ENCODE peak calls at places on chromosome 11, in four cellular contexts. A is AG10803, N is HFF-Myc, U is colonic mucosa. W is an unnamed sample.

GRCh38 chr11:1113405-1114201 is 38.9 kb downstream of the MUC2 start:
- DNase-seq in A (no peak), N (no peak), U (no peak), W (no peak)

GRCh38 chr11:133579165-133580031 is 47.1 kb upstream of the OPCML start:
- DNase-seq in A (no peak), N (no peak), U (no peak), W (no peak)

GRCh38 chr11:57310630-57311086 is 14.1 kb downstream of the TNKS1BP1 start:
- DNase-seq in A (peak; percentile 51), N (no peak), U (no peak), W (no peak)

GRCh38 chr11:79060081-79060480 is 380.7 kb downstream of the TENM4 start:
- DNase-seq in A (no peak), N (no peak), U (no peak), W (no peak)

GRCh38 chr11:33040862-33041453 is 1.6 kb downstream of the TCP11L1 start:
- DNase-seq in A (no peak), N (no peak), U (no peak), W (no peak)

GRCh38 chr11:93849751-93850584 is 450 bp downstream of the VSTM5 start:
- DNase-seq in A (peak; percentile 21), N (no peak), U (peak; percentile 79), W (no peak)

GRCh38 chr11:121929581-121929980 is 186.4 kb downstream of the BLID start:
- DNase-seq in A (peak; percentile 68), N (no peak), U (no peak), W (no peak)

GRCh38 chr11:76648061-76648460 is 22.5 kb downstream of the LRRC32 start:
- DNase-seq in A (no peak), N (no peak), U (no peak), W (no peak)

GRCh38 chr11:79794484-79795393 is 353.9 kb upstream of the TENM4 start:
- DNase-seq in A (no peak), N (no peak), U (no peak), W (no peak)

GRCh38 chr11:47272706-47273105 is 2.8 kb downstream of the MADD start:
- DNase-seq in A (peak; percentile 24), N (no peak), U (no peak), W (no peak)

GRCh38 chr11:61910473-61911123 is 6.8 kb downstream of the RAB3IL1 start:
- DNase-seq in A (no peak), N (no peak), U (no peak), W (no peak)

GRCh38 chr11:2700415-2701211 is 819 bp upstream of the KCNQ1OT1 start:
- DNase-seq in A (peak; percentile 26), N (no peak), U (peak; percentile 81), W (no peak)

GRCh38 chr11:93054881-93055280 is 85.4 kb downstream of the MTNR1B start:
- DNase-seq in A (peak; percentile 90), N (peak; percentile 79), U (no peak), W (no peak)

GRCh38 chr11:101010899-101011298 is 118.7 kb downstream of the PGR start:
- DNase-seq in A (no peak), N (no peak), U (no peak), W (no peak)

GRCh38 chr11:46947399-46948077 is 11.0 kb downstream of the CSTPP1 start:
- DNase-seq in A (no peak), N (no peak), U (no peak), W (no peak)

GRCh38 chr11:112632866-112633505 is 328.2 kb upstream of the NCAM1 start:
- DNase-seq in A (no peak), N (no peak), U (no peak), W (no peak)

GRCh38 chr11:47056261-47056915 is 119.8 kb downstream of the CSTPP1 start:
- DNase-seq in A (peak; percentile 52), N (peak; percentile 33), U (no peak), W (no peak)

GRCh38 chr11:78341841-78342240 is 75.8 kb downstream of the GAB2 start:
- DNase-seq in A (no peak), N (no peak), U (no peak), W (no peak)

DNA sequence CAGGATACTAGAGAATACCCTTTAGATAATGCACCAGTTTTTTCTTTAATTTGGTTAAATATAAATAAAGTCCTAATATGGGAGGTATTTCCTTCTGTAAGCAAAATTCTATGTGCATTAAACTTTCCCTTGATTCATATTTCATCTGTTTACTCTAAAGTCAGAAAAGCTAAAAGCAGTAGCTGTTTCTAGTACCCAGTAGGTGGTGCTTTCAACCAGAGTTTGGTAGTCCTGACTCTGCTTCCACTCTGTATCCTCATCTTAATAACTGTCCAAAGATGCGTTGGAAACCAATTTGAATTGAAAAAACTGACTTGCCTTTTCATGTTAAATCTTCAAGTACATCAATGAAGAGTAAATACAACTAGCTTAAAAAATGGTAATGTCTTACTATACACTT is 1065.2 kb downstream of the JRKL start:
- DNase-seq in A (no peak), N (no peak), U (no peak), W (no peak)
- TF ChIP-seq CTCF in A (no peak), N (no peak), U (no peak), W (no peak)

GRCh38 chr11:66002648-66003225 is 434 bp downstream of the BANF1 start:
- DNase-seq in A (peak; percentile 44), N (no peak), U (peak; percentile 67), W (no peak)
- TF ChIP-seq CTCF in A (peak; percentile 32), N (no peak), U (no peak), W (no peak)

DNA sequence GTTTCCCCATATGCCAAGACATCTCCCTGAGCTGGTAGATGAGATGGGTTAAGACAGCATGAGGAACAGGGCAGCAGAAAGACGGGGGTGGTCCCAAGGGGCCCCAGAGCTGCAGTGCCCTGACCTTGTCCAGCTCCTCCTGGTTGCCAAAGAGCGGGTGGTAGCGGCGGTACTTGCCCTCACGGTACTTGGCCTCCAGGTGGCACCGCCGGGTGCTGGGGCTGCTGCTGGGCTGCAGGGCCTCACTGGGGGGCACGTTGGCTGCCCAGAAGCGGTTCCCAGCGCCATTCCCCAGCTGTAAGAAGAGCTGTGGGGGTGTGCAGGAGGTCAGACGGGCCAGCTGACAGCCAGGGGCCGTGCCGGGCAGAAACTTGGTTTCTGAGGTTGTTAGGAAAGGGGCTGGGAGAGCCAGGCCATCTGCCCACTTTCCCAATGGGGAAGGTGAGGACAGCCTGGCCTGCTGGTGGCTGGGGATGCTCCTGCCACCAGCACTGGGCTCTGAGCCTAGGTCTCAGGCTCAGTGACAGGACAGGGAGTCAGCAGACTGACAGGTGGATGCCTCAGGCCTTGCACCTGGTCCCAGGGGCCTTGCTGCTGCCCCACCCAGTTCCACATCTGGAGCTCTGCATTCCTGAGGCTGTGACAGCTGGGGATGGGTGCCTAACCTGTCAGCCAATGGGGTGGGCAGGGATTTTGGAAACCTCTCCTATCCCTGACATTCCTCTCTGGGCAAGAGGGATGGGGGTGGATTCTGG is 30.0 kb upstream of the PDE2A start:
- DNase-seq in A (no peak), N (no peak), U (no peak), W (no peak)
- TF ChIP-seq CTCF in A (peak; percentile 26), N (no peak), U (no peak), W (no peak)

DNA sequence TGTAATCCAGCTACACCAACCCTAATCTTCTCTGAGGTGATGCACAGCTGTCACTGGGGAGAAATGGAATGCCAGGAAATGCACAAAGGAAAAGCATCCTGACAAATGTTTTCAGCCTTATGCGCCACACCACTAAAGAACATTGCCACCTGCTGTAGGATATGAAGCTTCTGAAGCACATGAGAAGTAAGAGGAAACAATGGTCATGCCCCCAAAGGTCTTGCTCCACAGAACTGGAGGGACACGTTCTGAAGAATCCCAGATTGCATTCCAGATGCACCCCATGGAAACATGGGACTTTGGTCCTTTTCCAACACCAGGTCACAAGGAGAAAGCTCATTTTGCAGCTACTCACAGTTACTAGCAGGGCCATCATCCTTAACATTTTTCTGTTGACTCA is 48.7 kb upstream of the ZBED5 start:
- DNase-seq in A (peak; percentile 87), N (no peak), U (no peak), W (no peak)
- TF ChIP-seq CTCF in A (peak; percentile 39), N (peak; percentile 8), U (no peak), W (no peak)

W was measured in natural killer cell.